ENCODE peak calls at places on chromosomes 11 and 22, in five cellular contexts. A, X, F, Q and Z are unnamed samples.
A peak's percentile ranks its signal among the peaks of the same experiment; 100 is the strongest.

GRCh38 chr11:7506243-7506642 is 7.6 kb upstream of the PPFIBP2 start:
- DNase-seq in A (no peak), X (no peak), F (no peak), Q (no peak), Z (no peak)

GRCh38 chr11:116342148-116342547 is 430.6 kb downstream of the BUD13 start:
- DNase-seq in A (no peak), X (no peak), F (no peak), Q (no peak), Z (no peak)

GRCh38 chr11:31872074-31872440 is 60.9 kb upstream of the PAX6 start:
- DNase-seq in A (no peak), X (no peak), F (no peak), Q (no peak), Z (no peak)

GRCh38 chr11:91489989-91490388 is 734.6 kb upstream of the FAT3 start:
- DNase-seq in A (no peak), X (no peak), F (no peak), Q (no peak), Z (no peak)

GRCh38 chr11:70174846-70175764 is 28.0 kb upstream of the FADD start:
- DNase-seq in A (no peak), X (no peak), F (no peak), Q (peak; percentile 66), Z (no peak)

GRCh38 chr22:36493690-36494110 is 12.3 kb upstream of the TXN2 start:
- DNase-seq in A (no peak), X (no peak), F (no peak), Q (no peak), Z (no peak)

GRCh38 chr11:66467034-66467659 is 442 bp downstream of the PELI3 start:
- DNase-seq in A (peak; percentile 20), X (peak; percentile 41), F (no peak), Q (peak; percentile 52), Z (peak; percentile 17)

GRCh38 chr11:8318536-8318935 is 54.9 kb upstream of the LMO1 start:
- DNase-seq in A (no peak), X (no peak), F (no peak), Q (peak; percentile 10), Z (no peak)

GRCh38 chr11:123184531-123184930 is 10.5 kb downstream of the CLMP start:
- DNase-seq in A (no peak), X (no peak), F (no peak), Q (no peak), Z (no peak)

GRCh38 chr22:22986008-22986407 is 84.3 kb upstream of the GNAZ start:
- DNase-seq in A (no peak), X (no peak), F (no peak), Q (no peak), Z (no peak)

GRCh38 chr22:46251816-46252380 is 1.8 kb upstream of the CDPF1 start:
- DNase-seq in A (no peak), X (no peak), F (no peak), Q (no peak), Z (no peak)

GRCh38 chr22:36106910-36107309 is 53.6 kb downstream of the APOL3 start:
- DNase-seq in A (no peak), X (no peak), F (no peak), Q (no peak), Z (no peak)

GRCh38 chr11:100682247-100682969 is 4.7 kb upstream of the ARHGAP42 start:
- DNase-seq in A (no peak), X (no peak), F (no peak), Q (no peak), Z (no peak)

GRCh38 chr11:77019976-77020591 is 14.1 kb upstream of the B3GNT6 start:
- DNase-seq in A (no peak), X (no peak), F (no peak), Q (no peak), Z (no peak)

GRCh38 chr11:126607374-126607773 is 251.9 kb downstream of the ST3GAL4 start:
- DNase-seq in A (no peak), X (no peak), F (no peak), Q (peak; percentile 60), Z (no peak)